ENCODE peak calls at places on chromosomes 13 and 19, in nine cellular contexts. H, L, U, K, Y, J, S, A and M are unnamed samples.

GRCh38 chr13:91368101-91368500 is 20.6 kb downstream of the MIR17HG start:
- DNase-seq in S (no peak), L (no peak), A (no peak), K (no peak), Y (no peak), U (no peak), H (no peak), J (no peak), M (no peak)

GRCh38 chr19:47507031-47507430 is 7.8 kb downstream of the NAPA start:
- DNase-seq in S (peak), H (no peak), U (no peak), K (no peak), L (no peak), J (no peak), Y (no peak), A (no peak), M (no peak)

GRCh38 chr13:104414771-104415170 is 1348.6 kb upstream of the SLC10A2 start:
- DNase-seq in J (no peak), A (no peak), Y (no peak), S (no peak), L (no peak), K (no peak), U (no peak), H (no peak), M (no peak)

GRCh38 chr13:111006508-111007031 is 91.7 kb upstream of the ANKRD10 start:
- DNase-seq in H (peak), U (peak), Y (peak), A (no peak), J (peak), K (peak), L (no peak), S (peak), M (peak)

GRCh38 chr19:39381910-39382611 is 8.8 kb downstream of the PAF1 start:
- DNase-seq in U (no peak), L (no peak), A (no peak), K (no peak), S (no peak), H (no peak), J (no peak), Y (no peak), M (no peak)

GRCh38 chr19:17075860-17076538 is 422 bp downstream of the MYO9B start:
- DNase-seq in H (no peak), L (no peak), J (peak), Y (peak), K (peak), S (peak), U (no peak), A (peak), M (peak)

GRCh38 chr13:26344980-26345379 is 91.1 kb downstream of the CDK8 start:
- DNase-seq in U (no peak), K (no peak), S (no peak), A (no peak), H (no peak), L (no peak), J (no peak), Y (no peak), M (no peak)

GRCh38 chr19:47228168-47228936 is 2.6 kb downstream of the BBC3 start:
- DNase-seq in H (no peak), A (peak), L (peak), S (peak), Y (peak), U (no peak), K (peak), J (peak), M (peak)

GRCh38 chr19:54420068-54420382 is 4.8 kb downstream of the TTYH1 start:
- DNase-seq in K (no peak), L (no peak), A (no peak), S (no peak), J (no peak), U (no peak), Y (no peak), H (no peak), M (no peak)

GRCh38 chr19:16458391-16459128 is 13.2 kb downstream of the EPS15L1 start:
- DNase-seq in H (no peak), K (no peak), L (no peak), Y (no peak), U (no peak), S (no peak), A (no peak), J (no peak), M (no peak)

GRCh38 chr19:48292798-48293197 is 22.9 kb downstream of the ZNF114 start:
- DNase-seq in U (no peak), S (no peak), J (no peak), A (no peak), L (no peak), K (peak), H (no peak), Y (no peak), M (peak)

GRCh38 chr19:926595-927043 is 784 bp downstream of the ARID3A start:
- DNase-seq in S (peak), Y (peak), H (no peak), L (no peak), A (peak), J (peak), U (no peak), K (peak), M (peak)

GRCh38 chr13:35531551-35531950 is 55.1 kb upstream of the MAB21L1 start:
- DNase-seq in K (no peak), H (no peak), J (no peak), U (no peak), Y (no peak), S (no peak), L (no peak), A (no peak), M (no peak)